ENCODE peak calls at places on chromosomes 4 and X, in eight cellular contexts. One of them, this sample, is unnamed.

GRCh38 chr4:56995525-56995924 is 16.8 kb downstream of the POLR2B start:
- DNase-seq in fibroblast of lung: peak; percentile 98
- DNase-seq in left lung: no peak
- DNase-seq in colonic mucosa: peak; percentile 27
- DNase-seq in ascending aorta: peak; percentile 73
- DNase-seq in psoas muscle: peak; percentile 66
- DNase-seq in AG04450: peak; percentile 87
- DNase-seq in PC-9: no peak
- DNase-seq in this sample: no peak

GRCh38 chrX:150543230-150544155 is 24.9 kb upstream of the MTM1 start:
- DNase-seq in ascending aorta: peak; percentile 30
- DNase-seq in colonic mucosa: no peak
- DNase-seq in psoas muscle: no peak
- DNase-seq in fibroblast of lung: no peak
- DNase-seq in AG04450: no peak
- DNase-seq in left lung: no peak
- DNase-seq in PC-9: no peak
- DNase-seq in this sample: no peak

GRCh38 chr4:41358626-41359025 is 101.9 kb downstream of the UCHL1 start:
- DNase-seq in PC-9: peak; percentile 26
- DNase-seq in fibroblast of lung: peak; percentile 18
- DNase-seq in ascending aorta: no peak
- DNase-seq in left lung: peak; percentile 74
- DNase-seq in colonic mucosa: no peak
- DNase-seq in psoas muscle: no peak
- DNase-seq in AG04450: no peak
- DNase-seq in this sample: no peak

GRCh38 chr4:88587285-88587684 is 5.0 kb upstream of the HERC3 start:
- DNase-seq in psoas muscle: no peak
- DNase-seq in colonic mucosa: no peak
- DNase-seq in left lung: no peak
- DNase-seq in AG04450: no peak
- DNase-seq in ascending aorta: no peak
- DNase-seq in fibroblast of lung: no peak
- DNase-seq in PC-9: no peak
- DNase-seq in this sample: no peak

GRCh38 chr4:2574058-2574457 is 37.6 kb downstream of the FAM193A start:
- DNase-seq in left lung: no peak
- DNase-seq in psoas muscle: no peak
- DNase-seq in PC-9: no peak
- DNase-seq in AG04450: no peak
- DNase-seq in colonic mucosa: no peak
- DNase-seq in fibroblast of lung: no peak
- DNase-seq in ascending aorta: no peak
- DNase-seq in this sample: no peak

GRCh38 chrX:17876135-17876534 is 15.0 kb upstream of the RAI2 start:
- DNase-seq in colonic mucosa: no peak
- DNase-seq in fibroblast of lung: no peak
- DNase-seq in psoas muscle: no peak
- DNase-seq in AG04450: no peak
- DNase-seq in ascending aorta: no peak
- DNase-seq in left lung: no peak
- DNase-seq in PC-9: no peak
- DNase-seq in this sample: no peak

GRCh38 chr4:88148560-88148959 is 9.9 kb downstream of the ABCG2 start:
- DNase-seq in AG04450: no peak
- DNase-seq in colonic mucosa: no peak
- DNase-seq in psoas muscle: no peak
- DNase-seq in left lung: no peak
- DNase-seq in PC-9: no peak
- DNase-seq in fibroblast of lung: no peak
- DNase-seq in ascending aorta: no peak
- DNase-seq in this sample: no peak

GRCh38 chrX:97743014-97743413 is 859.3 kb downstream of the RPA4 start:
- DNase-seq in fibroblast of lung: no peak
- DNase-seq in colonic mucosa: peak; percentile 21
- DNase-seq in AG04450: no peak
- DNase-seq in PC-9: no peak
- DNase-seq in ascending aorta: no peak
- DNase-seq in psoas muscle: no peak
- DNase-seq in left lung: no peak
- DNase-seq in this sample: no peak

GRCh38 chr4:55866973-55867574 is 13.6 kb downstream of the EXOC1 start:
- DNase-seq in AG04450: no peak
- DNase-seq in colonic mucosa: no peak
- DNase-seq in psoas muscle: no peak
- DNase-seq in ascending aorta: no peak
- DNase-seq in PC-9: no peak
- DNase-seq in fibroblast of lung: peak; percentile 77
- DNase-seq in left lung: no peak
- DNase-seq in this sample: no peak

GRCh38 chrX:2550288-2551020 is 49.7 kb upstream of the DHRSX start:
- DNase-seq in psoas muscle: no peak
- DNase-seq in left lung: no peak
- DNase-seq in fibroblast of lung: no peak
- DNase-seq in ascending aorta: no peak
- DNase-seq in PC-9: no peak
- DNase-seq in AG04450: no peak
- DNase-seq in colonic mucosa: no peak
- DNase-seq in this sample: no peak

GRCh38 chr4:84499065-84499982 is at the start of gene NKX6-1:
- DNase-seq in fibroblast of lung: peak; percentile 55
- DNase-seq in AG04450: no peak
- DNase-seq in colonic mucosa: peak; percentile 64
- DNase-seq in ascending aorta: peak; percentile 86
- DNase-seq in left lung: no peak
- DNase-seq in psoas muscle: peak; percentile 73
- DNase-seq in PC-9: peak; percentile 60
- DNase-seq in this sample: peak; percentile 74

GRCh38 chrX:1529756-1530155 is 7.2 kb downstream of the P2RY8 start:
- DNase-seq in AG04450: no peak
- DNase-seq in PC-9: no peak
- DNase-seq in psoas muscle: no peak
- DNase-seq in colonic mucosa: no peak
- DNase-seq in fibroblast of lung: no peak
- DNase-seq in left lung: no peak
- DNase-seq in ascending aorta: peak; percentile 0
- DNase-seq in this sample: no peak

GRCh38 chr4:20679946-20680345 is 20.3 kb upstream of the PACRGL start:
- DNase-seq in fibroblast of lung: no peak
- DNase-seq in colonic mucosa: no peak
- DNase-seq in psoas muscle: no peak
- DNase-seq in left lung: no peak
- DNase-seq in PC-9: no peak
- DNase-seq in ascending aorta: no peak
- DNase-seq in AG04450: no peak
- DNase-seq in this sample: no peak

GRCh38 chr4:8067945-8068894 is 90.4 kb downstream of the ABLIM2 start:
- DNase-seq in psoas muscle: peak; percentile 89
- DNase-seq in ascending aorta: no peak
- DNase-seq in AG04450: no peak
- DNase-seq in PC-9: no peak
- DNase-seq in colonic mucosa: no peak
- DNase-seq in left lung: no peak
- DNase-seq in fibroblast of lung: no peak
- DNase-seq in this sample: no peak
- H3K27ac ChIP-seq in psoas muscle: peak overlapping the region; percentile 92
- H3K27ac ChIP-seq in ascending aorta: no peak overlapping the region
- H3K27ac ChIP-seq in AG04450: no peak overlapping the region
- H3K27ac ChIP-seq in PC-9: no peak overlapping the region
- H3K27ac ChIP-seq in colonic mucosa: no peak overlapping the region
- H3K27ac ChIP-seq in left lung: no peak overlapping the region
- H3K27ac ChIP-seq in fibroblast of lung: no peak overlapping the region
- H3K27ac ChIP-seq in this sample: no peak overlapping the region

GRCh38 chr4:114598191-114599121 is at the start of gene UGT8:
- DNase-seq in psoas muscle: peak; percentile 51
- DNase-seq in colonic mucosa: peak; percentile 92
- DNase-seq in PC-9: peak; percentile 53
- DNase-seq in fibroblast of lung: peak; percentile 11
- DNase-seq in ascending aorta: peak; percentile 64
- DNase-seq in AG04450: no peak
- DNase-seq in left lung: peak; percentile 61
- DNase-seq in this sample: no peak
- TF ChIP-seq CTCF in psoas muscle: no peak
- TF ChIP-seq CTCF in colonic mucosa: no peak
- TF ChIP-seq CTCF in PC-9: no peak
- TF ChIP-seq CTCF in fibroblast of lung: no peak
- TF ChIP-seq CTCF in ascending aorta: no peak
- TF ChIP-seq CTCF in AG04450: no peak
- TF ChIP-seq CTCF in left lung: no peak
- TF ChIP-seq CTCF in this sample: no peak

GRCh38 chr4:823761-824460 is 2.0 kb downstream of the CPLX1 start:
- DNase-seq in ascending aorta: peak; percentile 58
- DNase-seq in colonic mucosa: no peak
- DNase-seq in PC-9: no peak
- DNase-seq in AG04450: no peak
- DNase-seq in left lung: peak; percentile 22
- DNase-seq in psoas muscle: peak; percentile 26
- DNase-seq in fibroblast of lung: no peak
- DNase-seq in this sample: peak; percentile 63

GRCh38 chr4:825969-826330 is at the start of gene CPLX1:
- DNase-seq in left lung: no peak
- DNase-seq in psoas muscle: peak; percentile 28
- DNase-seq in fibroblast of lung: no peak
- DNase-seq in AG04450: no peak
- DNase-seq in ascending aorta: no peak
- DNase-seq in colonic mucosa: no peak
- DNase-seq in PC-9: peak; percentile 43
- DNase-seq in this sample: peak; percentile 34

GRCh38 chr4:824461-825062 is 1.4 kb downstream of the CPLX1 start:
- DNase-seq in colonic mucosa: no peak
- DNase-seq in ascending aorta: peak; percentile 52
- DNase-seq in fibroblast of lung: no peak
- DNase-seq in AG04450: no peak
- DNase-seq in left lung: peak; percentile 25
- DNase-seq in psoas muscle: peak; percentile 48
- DNase-seq in PC-9: no peak
- DNase-seq in this sample: no peak

GRCh38 chr4:826508-827208 is 729 bp upstream of the CPLX1 start:
- DNase-seq in colonic mucosa: no peak
- DNase-seq in ascending aorta: peak; percentile 45
- DNase-seq in psoas muscle: peak; percentile 46
- DNase-seq in fibroblast of lung: no peak
- DNase-seq in left lung: peak; percentile 14
- DNase-seq in AG04450: no peak
- DNase-seq in PC-9: no peak
- DNase-seq in this sample: peak; percentile 52

GRCh38 chr4:825063-825968 is 613 bp downstream of the CPLX1 start:
- DNase-seq in ascending aorta: peak; percentile 50
- DNase-seq in colonic mucosa: no peak
- DNase-seq in AG04450: no peak
- DNase-seq in psoas muscle: peak; percentile 47
- DNase-seq in fibroblast of lung: no peak
- DNase-seq in left lung: peak; percentile 28
- DNase-seq in PC-9: no peak
- DNase-seq in this sample: peak; percentile 56
- H3K27me3 ChIP-seq in ascending aorta: peaks cover 33% of the 10 kb centered on the region
- H3K27me3 ChIP-seq in colonic mucosa: peaks cover 37% of the 10 kb centered on the region
- H3K27me3 ChIP-seq in AG04450: peaks cover 71% of the 10 kb centered on the region
- H3K27me3 ChIP-seq in psoas muscle: peaks cover 90% of the 10 kb centered on the region
- H3K27me3 ChIP-seq in fibroblast of lung: peaks cover 39% of the 10 kb centered on the region
- H3K27me3 ChIP-seq in left lung: peaks cover 97% of the 10 kb centered on the region
- H3K27me3 ChIP-seq in PC-9: no peaks in the 10 kb centered on the region
- H3K27me3 ChIP-seq in this sample: peaks cover 62% of the 10 kb centered on the region

GRCh38 chrX:65866762-65867161 is 173.1 kb downstream of the VSIG4 start:
- DNase-seq in colonic mucosa: no peak
- DNase-seq in left lung: no peak
- DNase-seq in psoas muscle: no peak
- DNase-seq in fibroblast of lung: no peak
- DNase-seq in AG04450: no peak
- DNase-seq in ascending aorta: no peak
- DNase-seq in PC-9: no peak
- DNase-seq in this sample: no peak
- H3K27ac ChIP-seq in colonic mucosa: no peak overlapping the region
- H3K27ac ChIP-seq in left lung: no peak overlapping the region
- H3K27ac ChIP-seq in psoas muscle: no peak overlapping the region
- H3K27ac ChIP-seq in fibroblast of lung: no peak overlapping the region
- H3K27ac ChIP-seq in AG04450: no peak overlapping the region
- H3K27ac ChIP-seq in ascending aorta: no peak overlapping the region
- H3K27ac ChIP-seq in PC-9: no peak overlapping the region
- H3K27ac ChIP-seq in this sample: no peak overlapping the region

GRCh38 chrX:68807818-68808217 is 21.0 kb upstream of the EFNB1 start:
- DNase-seq in fibroblast of lung: no peak
- DNase-seq in PC-9: peak; percentile 7
- DNase-seq in ascending aorta: no peak
- DNase-seq in AG04450: no peak
- DNase-seq in left lung: no peak
- DNase-seq in psoas muscle: no peak
- DNase-seq in colonic mucosa: no peak
- DNase-seq in this sample: no peak
- TF ChIP-seq CTCF in fibroblast of lung: peak; percentile 16
- TF ChIP-seq CTCF in PC-9: peak; percentile 31
- TF ChIP-seq CTCF in ascending aorta: no peak
- TF ChIP-seq CTCF in AG04450: peak; percentile 30
- TF ChIP-seq CTCF in left lung: peak; percentile 38
- TF ChIP-seq CTCF in psoas muscle: peak; percentile 33
- TF ChIP-seq CTCF in colonic mucosa: no peak
- TF ChIP-seq CTCF in this sample: no peak

GRCh38 chr4:6265546-6265945 is 4.1 kb upstream of the WFS1 start:
- DNase-seq in colonic mucosa: no peak
- DNase-seq in ascending aorta: no peak
- DNase-seq in psoas muscle: no peak
- DNase-seq in left lung: no peak
- DNase-seq in PC-9: no peak
- DNase-seq in fibroblast of lung: no peak
- DNase-seq in AG04450: no peak
- DNase-seq in this sample: no peak
- H3K27me3 ChIP-seq in colonic mucosa: no peaks in the 10 kb centered on the region
- H3K27me3 ChIP-seq in ascending aorta: no peaks in the 10 kb centered on the region
- H3K27me3 ChIP-seq in psoas muscle: peaks cover 6% of the 10 kb centered on the region
- H3K27me3 ChIP-seq in left lung: peaks cover 23% of the 10 kb centered on the region
- H3K27me3 ChIP-seq in PC-9: peaks cover 3% of the 10 kb centered on the region
- H3K27me3 ChIP-seq in fibroblast of lung: peaks cover 5% of the 10 kb centered on the region
- H3K27me3 ChIP-seq in AG04450: peaks cover 11% of the 10 kb centered on the region
- H3K27me3 ChIP-seq in this sample: no peaks in the 10 kb centered on the region

DNA sequence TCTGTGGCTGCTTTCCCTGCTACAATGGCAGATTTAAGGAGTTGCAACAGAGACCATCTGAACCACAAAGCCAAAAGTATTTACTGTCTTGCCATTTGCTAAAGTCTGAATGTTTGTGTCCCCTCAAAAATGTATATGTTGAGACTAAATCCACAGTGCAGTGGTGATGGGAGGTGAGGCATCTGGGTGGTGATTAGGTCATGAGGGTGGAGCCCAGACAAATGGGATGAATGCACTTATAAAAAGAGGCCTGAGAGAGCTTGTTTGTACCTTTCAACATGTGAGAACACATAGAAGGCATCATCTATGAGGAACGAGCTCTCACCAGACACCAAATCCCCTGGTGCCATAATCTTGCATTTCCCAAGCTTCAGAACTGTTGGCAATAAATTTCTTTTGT is 137.3 kb downstream of the TMEM144 start:
- DNase-seq in colonic mucosa: no peak
- DNase-seq in left lung: no peak
- DNase-seq in psoas muscle: no peak
- DNase-seq in ascending aorta: no peak
- DNase-seq in fibroblast of lung: no peak
- DNase-seq in PC-9: no peak
- DNase-seq in AG04450: no peak
- DNase-seq in this sample: no peak
- H3K27ac ChIP-seq in colonic mucosa: no peak overlapping the region
- H3K27ac ChIP-seq in left lung: no peak overlapping the region
- H3K27ac ChIP-seq in psoas muscle: no peak overlapping the region
- H3K27ac ChIP-seq in ascending aorta: no peak overlapping the region
- H3K27ac ChIP-seq in fibroblast of lung: no peak overlapping the region
- H3K27ac ChIP-seq in PC-9: no peak overlapping the region
- H3K27ac ChIP-seq in AG04450: no peak overlapping the region
- H3K27ac ChIP-seq in this sample: no peak overlapping the region

GRCh38 chr4:180449395-180449956 is 1793.7 kb upstream of the TENM3 start:
- DNase-seq in fibroblast of lung: peak; percentile 44
- DNase-seq in ascending aorta: no peak
- DNase-seq in PC-9: peak; percentile 31
- DNase-seq in colonic mucosa: no peak
- DNase-seq in AG04450: no peak
- DNase-seq in left lung: no peak
- DNase-seq in psoas muscle: no peak
- DNase-seq in this sample: no peak
- TF ChIP-seq CTCF in fibroblast of lung: no peak
- TF ChIP-seq CTCF in ascending aorta: no peak
- TF ChIP-seq CTCF in PC-9: peak; percentile 40
- TF ChIP-seq CTCF in colonic mucosa: no peak
- TF ChIP-seq CTCF in AG04450: peak; percentile 61
- TF ChIP-seq CTCF in left lung: no peak
- TF ChIP-seq CTCF in psoas muscle: no peak
- TF ChIP-seq CTCF in this sample: peak; percentile 87

This sample was measured in RWPE2.